ENCODE peak calls at places on chromosome 6, in six cellular contexts. L is glutamatergic neuron; V is activated T-helper 2 cell treated with anti-CD3 and anti-CD28 coated beads, Interferon-gamma antibody, Interleukin-2, Interleukin-4, amounts not matched to agents 10 μg/mL and 5 μg/mL and 100 μg/mL, durations not matched to agents 14 hours and 24 hours and 36 hours; K is T1000; C is stimulated activated CD4-positive, alpha-beta T cell treated with anti-CD3 and anti-CD28 coated beads, Interleukin-12 subunit alpha, Interleukin-12 subunit beta, amount 100 ng/mL, for 24 hours; N is GOT3. M is an unnamed sample.

GRCh38 chr6:25173951-25174474 is 105.2 kb upstream of the CARMIL1 start:
- DNase-seq in L (no peak), V (no peak), K (peak; percentile 56), C (no peak), N (no peak), M (no peak)

GRCh38 chr6:151882206-151882605 is 74.7 kb downstream of the ESR1 start:
- DNase-seq in L (no peak), V (no peak), K (no peak), C (no peak), N (no peak), M (no peak)

GRCh38 chr6:55663914-55664313 is 84.9 kb upstream of the HMGCLL1 start:
- DNase-seq in L (no peak), V (no peak), K (no peak), C (no peak), N (no peak), M (no peak)

GRCh38 chr6:135577059-135577538 is 79.6 kb upstream of the AHI1 start:
- DNase-seq in L (no peak), V (no peak), K (no peak), C (no peak), N (no peak), M (peak; percentile 12)

GRCh38 chr6:170085475-170086401 is 205.1 kb downstream of the DLL1 start:
- DNase-seq in L (no peak), V (no peak), K (no peak), C (no peak), N (no peak), M (no peak)

GRCh38 chr6:138979365-138979764 is 8.7 kb downstream of the REPS1 start:
- DNase-seq in L (no peak), V (no peak), K (no peak), C (no peak), N (no peak), M (no peak)

GRCh38 chr6:25066593-25066992 is 130.8 kb upstream of the RIPOR2 start:
- DNase-seq in L (no peak), V (no peak), K (no peak), C (no peak), N (no peak), M (no peak)

GRCh38 chr6:160818934-160819333 is 116.9 kb downstream of the PLG start:
- DNase-seq in L (no peak), V (no peak), K (no peak), C (no peak), N (no peak), M (no peak)

GRCh38 chr6:132023490-132023889 is 72.3 kb upstream of the CCN2 start:
- DNase-seq in L (no peak), V (no peak), K (no peak), C (no peak), N (no peak), M (peak; percentile 71)

GRCh38 chr6:24064106-24064505 is 61.9 kb upstream of the NRSN1 start:
- DNase-seq in L (no peak), V (no peak), K (no peak), C (no peak), N (no peak), M (peak; percentile 50)

GRCh38 chr6:75275067-75275466 is 9.5 kb downstream of the TMEM30A start:
- DNase-seq in L (no peak), V (no peak), K (peak; percentile 22), C (no peak), N (no peak), M (no peak)

GRCh38 chr6:16361121-16361520 is 122.7 kb downstream of the GMPR start:
- DNase-seq in L (no peak), V (no peak), K (no peak), C (no peak), N (no peak), M (no peak)

GRCh38 chr6:31572041-31572911 is at the start of gene LTA:
- DNase-seq in L (no peak), V (peak; percentile 60), K (no peak), C (peak; percentile 69), N (no peak), M (no peak)

GRCh38 chr6:42417641-42418112 is 34.0 kb downstream of the TRERF1 start:
- DNase-seq in L (no peak), V (peak; percentile 42), K (no peak), C (no peak), N (no peak), M (no peak)

GRCh38 chr6:113047932-113048331 is 700.8 kb downstream of the RFPL4B start:
- DNase-seq in L (no peak), V (no peak), K (no peak), C (no peak), N (no peak), M (no peak)

GRCh38 chr6:455006-455585 is 63.5 kb downstream of the IRF4 start:
- DNase-seq in L (no peak), V (no peak), K (no peak), C (peak; percentile 21), N (no peak), M (no peak)

GRCh38 chr6:165883851-165884640 is 221.0 kb upstream of the PDE10A start:
- DNase-seq in L (no peak), V (no peak), K (peak; percentile 6), C (no peak), N (no peak), M (no peak)

GRCh38 chr6:30645989-30646388 is 944 bp upstream of the C6orf136 start:
- DNase-seq in L (no peak), V (no peak), K (no peak), C (no peak), N (no peak), M (no peak)

GRCh38 chr6:5531853-5532375 is 270.6 kb downstream of the FARS2 start:
- DNase-seq in L (no peak), V (no peak), K (no peak), C (no peak), N (no peak), M (no peak)

GRCh38 chr6:142722010-142722409 is 223.0 kb downstream of the HIVEP2 start:
- DNase-seq in L (no peak), V (no peak), K (no peak), C (no peak), N (no peak), M (no peak)

GRCh38 chr6:113860165-113860955 is 3.2 kb downstream of the MARCKS start:
- DNase-seq in L (peak; percentile 63), V (no peak), K (no peak), C (no peak), N (no peak), M (peak; percentile 43)

GRCh38 chr6:73774311-73774766 is 78.3 kb downstream of the CD109 start:
- DNase-seq in L (no peak), V (no peak), K (peak; percentile 86), C (no peak), N (peak; percentile 10), M (no peak)

GRCh38 chr6:139240161-139241010 is 51.4 kb downstream of the TXLNB start:
- DNase-seq in L (no peak), V (no peak), K (no peak), C (no peak), N (no peak), M (no peak)

GRCh38 chr6:111890981-111891380 is 17.7 kb upstream of the FYN start:
- DNase-seq in L (no peak), V (no peak), K (no peak), C (no peak), N (no peak), M (no peak)

M was measured in neural progenitor cell.